ENCODE peak calls at places on chromosomes 13 and 19, in seven cellular contexts. G, R, E, S, N, B and F are unnamed samples.

GRCh38 chr13:80841346-80841882 is 500.5 kb upstream of the SPRY2 start:
- DNase-seq in G (no peak), R (no peak), E (no peak), S (no peak), N (no peak), B (no peak), F (no peak)

GRCh38 chr19:36547001-36547732 is 19.1 kb upstream of the ZNF260 start:
- DNase-seq in G (no peak), R (no peak), E (no peak), S (no peak), N (no peak), B (no peak), F (no peak)

GRCh38 chr13:99191900-99192399 is 8.7 kb upstream of the UBAC2 start:
- DNase-seq in G (peak), R (peak), E (no peak), S (no peak), N (no peak), B (no peak), F (peak)

GRCh38 chr19:2618611-2619010 is 83.9 kb downstream of the GNG7 start:
- DNase-seq in G (peak), R (no peak), E (no peak), S (peak), N (no peak), B (no peak), F (no peak)

GRCh38 chr13:21475115-21475514 is 16.0 kb upstream of the ZDHHC20 start:
- DNase-seq in G (no peak), R (no peak), E (no peak), S (no peak), N (no peak), B (no peak), F (no peak)

GRCh38 chr19:1357695-1358094 is 26.0 kb upstream of the NDUFS7 start:
- DNase-seq in G (no peak), R (no peak), E (no peak), S (no peak), N (no peak), B (no peak), F (no peak)

GRCh38 chr19:1823539-1824251 is 11.6 kb upstream of the ATP8B3 start:
- DNase-seq in G (no peak), R (peak), E (no peak), S (no peak), N (no peak), B (no peak), F (peak)

GRCh38 chr19:18804139-18804601 is 13.1 kb upstream of the COMP start:
- DNase-seq in G (no peak), R (no peak), E (no peak), S (no peak), N (no peak), B (no peak), F (no peak)

GRCh38 chr19:13717194-13717643 is 47.1 kb upstream of the MRI1 start:
- DNase-seq in G (no peak), R (no peak), E (no peak), S (peak), N (no peak), B (no peak), F (no peak)

GRCh38 chr13:52713894-52714293 is 25.7 kb downstream of the CNMD start:
- DNase-seq in G (no peak), R (no peak), E (peak), S (no peak), N (no peak), B (no peak), F (no peak)